ENCODE peak calls at places on chromosomes 5 and 9, in nine cellular contexts. U, C, Y, R, L, H, M, Q and I are unnamed samples.

GRCh38 chr5:76790632-76791290 is 28.1 kb upstream of the F2RL1 start:
- DNase-seq in U (peak; percentile 43), C (peak; percentile 80), Y (peak; percentile 98), R (peak; percentile 98), L (no peak), H (peak; percentile 97), M (peak; percentile 82), Q (no peak), I (peak; percentile 14)

GRCh38 chr5:33423018-33423630 is 17.6 kb upstream of the TARS1 start:
- DNase-seq in U (no peak), C (peak; percentile 38), Y (peak; percentile 67), R (peak; percentile 36), L (no peak), H (peak; percentile 66), M (peak; percentile 33), Q (peak; percentile 3), I (no peak)

GRCh38 chr9:126857261-126857960 is 3.0 kb upstream of the ZBTB34 start:
- DNase-seq in U (no peak), C (no peak), Y (peak; percentile 45), R (no peak), L (no peak), H (no peak), M (no peak), Q (no peak), I (no peak)

GRCh38 chr5:35285011-35285410 is 54.7 kb upstream of the PRLR start:
- DNase-seq in U (no peak), C (no peak), Y (peak; percentile 1), R (no peak), L (no peak), H (no peak), M (no peak), Q (no peak), I (no peak)

GRCh38 chr9:106228861-106229260 is 534.5 kb downstream of the TMEM38B start:
- DNase-seq in U (no peak), C (no peak), Y (no peak), R (peak; percentile 7), L (no peak), H (no peak), M (no peak), Q (no peak), I (no peak)

GRCh38 chr5:152405145-152405544 is at the start of gene NMUR2:
- DNase-seq in U (no peak), C (no peak), Y (no peak), R (no peak), L (no peak), H (no peak), M (no peak), Q (peak; percentile 21), I (no peak)

GRCh38 chr9:85392270-85392669 is 349.5 kb downstream of the AGTPBP1 start:
- DNase-seq in U (no peak), C (no peak), Y (no peak), R (no peak), L (no peak), H (no peak), M (no peak), Q (no peak), I (no peak)

GRCh38 chr5:15889001-15889400 is 290.6 kb downstream of the MARCHF11 start:
- DNase-seq in U (no peak), C (no peak), Y (no peak), R (no peak), L (no peak), H (no peak), M (no peak), Q (no peak), I (no peak)

GRCh38 chr5:111853748-111854147 is 96.8 kb upstream of the NREP start:
- DNase-seq in U (no peak), C (no peak), Y (peak; percentile 55), R (peak; percentile 60), L (no peak), H (peak; percentile 62), M (no peak), Q (no peak), I (no peak)

GRCh38 chr5:178832618-178833201 is 27.0 kb upstream of the ZNF354B start:
- DNase-seq in U (no peak), C (no peak), Y (no peak), R (no peak), L (no peak), H (no peak), M (no peak), Q (peak; percentile 61), I (no peak)

GRCh38 chr9:101968392-101968791 is 229.9 kb upstream of the GRIN3A start:
- DNase-seq in U (no peak), C (no peak), Y (no peak), R (no peak), L (no peak), H (no peak), M (no peak), Q (no peak), I (no peak)

GRCh38 chr5:94682799-94683198 is 64.3 kb downstream of the SLF1 start:
- DNase-seq in U (no peak), C (no peak), Y (no peak), R (no peak), L (no peak), H (no peak), M (no peak), Q (no peak), I (no peak)

GRCh38 chr9:35108946-35109575 is 6.1 kb upstream of the STOML2 start:
- DNase-seq in U (no peak), C (no peak), Y (no peak), R (no peak), L (no peak), H (no peak), M (no peak), Q (no peak), I (no peak)

GRCh38 chr5:27702339-27702820 is 664.0 kb upstream of the CDH9 start:
- DNase-seq in U (no peak), C (no peak), Y (peak; percentile 55), R (peak; percentile 43), L (no peak), H (no peak), M (no peak), Q (peak; percentile 69), I (no peak)

GRCh38 chr5:132821350-132821749 is 8.2 kb downstream of the SOWAHA start:
- DNase-seq in U (no peak), C (no peak), Y (no peak), R (no peak), L (no peak), H (no peak), M (no peak), Q (no peak), I (no peak)

GRCh38 chr5:153402550-153402949 is 87.9 kb upstream of the GRIA1 start:
- DNase-seq in U (no peak), C (no peak), Y (no peak), R (peak; percentile 5), L (no peak), H (peak; percentile 86), M (peak; percentile 21), Q (no peak), I (no peak)